ENCODE peak calls at places on chromosome 13, in ten cellular contexts. F, A, J, E, R, W, O, G, N and S are unnamed samples.

GRCh38 chr13:75839418-75839817 is 203.3 kb downstream of the LMO7 start:
- DNase-seq in F (no peak), A (no peak), J (no peak), E (no peak), R (no peak), W (no peak), O (no peak), G (no peak), N (peak; percentile 32), S (no peak)

GRCh38 chr13:60152114-60152513 is 11.6 kb downstream of the DIAPH3 start:
- DNase-seq in F (no peak), A (no peak), J (peak; percentile 20), E (no peak), R (no peak), W (no peak), O (no peak), G (no peak), N (no peak), S (no peak)

GRCh38 chr13:99970761-99971575 is 599 bp downstream of the ZIC5 start:
- DNase-seq in F (no peak), A (no peak), J (no peak), E (no peak), R (no peak), W (no peak), O (no peak), G (peak; percentile 81), N (no peak), S (no peak)

GRCh38 chr13:52847682-52848432 is 583 bp downstream of the PCDH8 start:
- DNase-seq in F (no peak), A (no peak), J (no peak), E (no peak), R (no peak), W (no peak), O (no peak), G (no peak), N (no peak), S (no peak)

GRCh38 chr13:28347456-28348371 is 147.2 kb downstream of the FLT1 start:
- DNase-seq in F (no peak), A (no peak), J (no peak), E (no peak), R (no peak), W (no peak), O (no peak), G (no peak), N (no peak), S (no peak)

GRCh38 chr13:30346159-30346788 is 38.9 kb upstream of the KATNAL1 start:
- DNase-seq in F (peak; percentile 67), A (no peak), J (no peak), E (peak; percentile 22), R (peak; percentile 15), W (peak; percentile 75), O (no peak), G (no peak), N (peak; percentile 34), S (no peak)

GRCh38 chr13:114167445-114167844 is 11.6 kb upstream of the CFAP97D2 start:
- DNase-seq in F (no peak), A (no peak), J (no peak), E (no peak), R (no peak), W (no peak), O (no peak), G (no peak), N (no peak), S (peak; percentile 54)

GRCh38 chr13:113090415-113090770 is 15.2 kb upstream of the F7 start:
- DNase-seq in F (no peak), A (no peak), J (no peak), E (no peak), R (no peak), W (no peak), O (peak; percentile 23), G (peak; percentile 83), N (no peak), S (no peak)

GRCh38 chr13:42370229-42370628 is 98.3 kb downstream of the AKAP11 start:
- DNase-seq in F (no peak), A (no peak), J (no peak), E (no peak), R (no peak), W (no peak), O (no peak), G (no peak), N (no peak), S (no peak)

GRCh38 chr13:50125306-50125555 is 110.0 kb downstream of the KCNRG start:
- DNase-seq in F (no peak), A (no peak), J (no peak), E (no peak), R (no peak), W (peak; percentile 63), O (no peak), G (no peak), N (no peak), S (no peak)

GRCh38 chr13:87674143-87674772 is 3.1 kb downstream of the SLITRK5 start:
- DNase-seq in F (no peak), A (peak; percentile 30), J (peak; percentile 22), E (no peak), R (no peak), W (no peak), O (no peak), G (peak; percentile 36), N (no peak), S (no peak)

GRCh38 chr13:106533101-106533939 is 2.1 kb downstream of the EFNB2 start:
- DNase-seq in F (peak; percentile 85), A (peak; percentile 68), J (peak; percentile 85), E (peak; percentile 90), R (no peak), W (peak; percentile 31), O (peak; percentile 91), G (peak; percentile 79), N (no peak), S (peak; percentile 89)

GRCh38 chr13:103731959-103732358 is 665.7 kb upstream of the SLC10A2 start:
- DNase-seq in F (no peak), A (no peak), J (no peak), E (no peak), R (no peak), W (no peak), O (no peak), G (no peak), N (no peak), S (no peak)

GRCh38 chr13:114089751-114090400 is 42.5 kb downstream of the RASA3 start:
- DNase-seq in F (no peak), A (no peak), J (no peak), E (peak; percentile 54), R (no peak), W (peak; percentile 4), O (peak; percentile 43), G (no peak), N (no peak), S (no peak)

GRCh38 chr13:92510416-92510815 is 716.2 kb upstream of the GPC6 start:
- DNase-seq in F (no peak), A (no peak), J (peak; percentile 72), E (no peak), R (no peak), W (no peak), O (no peak), G (no peak), N (no peak), S (no peak)

GRCh38 chr13:41780736-41781708 is 179.9 kb downstream of the VWA8 start:
- DNase-seq in F (no peak), A (no peak), J (peak; percentile 74), E (no peak), R (no peak), W (no peak), O (no peak), G (no peak), N (peak; percentile 46), S (no peak)

GRCh38 chr13:33740134-33740538 is 77.8 kb upstream of the RFC3 start:
- DNase-seq in F (no peak), A (no peak), J (peak; percentile 52), E (no peak), R (no peak), W (no peak), O (no peak), G (no peak), N (no peak), S (no peak)

GRCh38 chr13:41565221-41565620 is 107.9 kb downstream of the RGCC start:
- DNase-seq in F (no peak), A (no peak), J (peak; percentile 91), E (no peak), R (no peak), W (no peak), O (no peak), G (no peak), N (no peak), S (no peak)

GRCh38 chr13:85816413-85816812 is 17.2 kb upstream of the SLITRK6 start:
- DNase-seq in F (no peak), A (no peak), J (no peak), E (no peak), R (no peak), W (no peak), O (no peak), G (no peak), N (peak; percentile 31), S (no peak)

GRCh38 chr13:36787181-36787580 is 31.8 kb upstream of the RFXAP start:
- DNase-seq in F (no peak), A (no peak), J (no peak), E (no peak), R (no peak), W (no peak), O (no peak), G (peak; percentile 39), N (no peak), S (no peak)

GRCh38 chr13:100234524-100235136 is 145.7 kb downstream of the PCCA start:
- DNase-seq in F (no peak), A (no peak), J (peak; percentile 47), E (no peak), R (no peak), W (no peak), O (no peak), G (no peak), N (peak; percentile 26), S (no peak)

GRCh38 chr13:48292650-48293049 is 10.9 kb upstream of the RB1 start:
- DNase-seq in F (no peak), A (no peak), J (no peak), E (no peak), R (no peak), W (no peak), O (no peak), G (no peak), N (no peak), S (no peak)